ENCODE peak calls at places on chromosomes 6 and 20, in eight cellular contexts. D is M059J, W is NAMALWA, T is pulmonary artery endothelial cell, H is GM12878, I is suprapubic skin, A is small intestine, N is NCI-H460. G is an unnamed sample.

GRCh38 chr20:38847840-38848239 is 42.3 kb downstream of the PPP1R16B start:
- DNase-seq in D (no peak), W (peak; percentile 27), T (no peak), H (no peak), I (no peak), A (no peak), N (no peak), G (no peak)

GRCh38 chr6:11700118-11700718 is 78.4 kb downstream of the ADTRP start:
- DNase-seq in D (peak; percentile 70), W (peak; percentile 66), T (no peak), H (no peak), I (no peak), A (peak; percentile 66), N (peak; percentile 50), G (no peak)

GRCh38 chr6:168979254-168979653 is 274.4 kb downstream of the THBS2 start:
- DNase-seq in D (no peak), W (no peak), T (no peak), H (no peak), I (no peak), A (no peak), N (no peak), G (no peak)

GRCh38 chr6:144581807-144582537 is 296.8 kb downstream of the UTRN start:
- DNase-seq in D (peak; percentile 41), W (peak; percentile 62), T (no peak), H (no peak), I (no peak), A (peak; percentile 35), N (no peak), G (no peak)

GRCh38 chr6:132713355-132714134 is at the start of gene VNN1:
- DNase-seq in D (no peak), W (peak; percentile 24), T (no peak), H (no peak), I (no peak), A (peak; percentile 96), N (no peak), G (no peak)

GRCh38 chr6:21587182-21587924 is 6.2 kb upstream of the SOX4 start:
- DNase-seq in D (peak; percentile 76), W (peak; percentile 54), T (no peak), H (no peak), I (peak; percentile 85), A (peak; percentile 58), N (peak; percentile 26), G (no peak)

GRCh38 chr20:49484180-49485140 is 2.0 kb upstream of the KCNB1 start:
- DNase-seq in D (peak; percentile 78), W (peak; percentile 55), T (peak; percentile 37), H (no peak), I (peak; percentile 72), A (peak; percentile 57), N (peak; percentile 64), G (peak; percentile 7)

GRCh38 chr6:36971926-36972673 is 13.9 kb downstream of the MTCH1 start:
- DNase-seq in D (no peak), W (no peak), T (no peak), H (no peak), I (no peak), A (no peak), N (no peak), G (no peak)

GRCh38 chr6:150272264-150272975 is 96.4 kb upstream of the IYD start:
- DNase-seq in D (no peak), W (no peak), T (no peak), H (no peak), I (no peak), A (no peak), N (no peak), G (no peak)

GRCh38 chr6:122947355-122947754 is 48.7 kb upstream of the CLVS2 start:
- DNase-seq in D (no peak), W (peak; percentile 15), T (no peak), H (no peak), I (no peak), A (peak; percentile 8), N (no peak), G (no peak)

GRCh38 chr6:88004707-88005106 is 42.9 kb upstream of the SPACA1 start:
- DNase-seq in D (no peak), W (no peak), T (no peak), H (no peak), I (no peak), A (no peak), N (no peak), G (no peak)

GRCh38 chr20:3168079-3168828 is 5.1 kb downstream of the LZTS3 start:
- DNase-seq in D (no peak), W (no peak), T (no peak), H (no peak), I (no peak), A (peak; percentile 90), N (no peak), G (no peak)

GRCh38 chr6:98566126-98566525 is 268.2 kb upstream of the POU3F2 start:
- DNase-seq in D (no peak), W (no peak), T (no peak), H (no peak), I (no peak), A (no peak), N (no peak), G (no peak)